ENCODE peak calls at places on chromosomes 7 and 10, in nine cellular contexts. L is naive thymus-derived CD4-positive, alpha-beta T cell; V is BJ; O is endodermal cell; Y is heart right ventricle; M is transverse colon; R is bronchial epithelial cell; D is AG10803; Q is right lobe of liver. S is an unnamed sample.

GRCh38 chr10:60818134-60818770 is 40.0 kb downstream of the CDK1 start:
- DNase-seq in L (no peak), V (peak; percentile 74), O (no peak), Y (no peak), M (no peak), R (no peak), D (peak; percentile 87), Q (no peak), S (no peak)

GRCh38 chr10:76543655-76544054 is 1094.0 kb downstream of the KCNMA1 start:
- DNase-seq in L (no peak), V (no peak), O (no peak), Y (no peak), M (no peak), R (peak; percentile 23), D (peak; percentile 25), Q (no peak), S (no peak)

GRCh38 chr10:110226926-110227641 is 19.7 kb downstream of the MXI1 start:
- DNase-seq in L (peak; percentile 76), V (no peak), O (peak; percentile 80), Y (peak; percentile 84), M (peak; percentile 75), R (peak; percentile 18), D (no peak), Q (peak; percentile 91), S (no peak)

GRCh38 chr10:65808687-65809333 is 1117.0 kb upstream of the LRRTM3 start:
- DNase-seq in L (no peak), V (no peak), O (no peak), Y (no peak), M (no peak), R (no peak), D (no peak), Q (no peak), S (no peak)

GRCh38 chr10:127150136-127150535 is 46.3 kb downstream of the INSYN2A start:
- DNase-seq in L (no peak), V (no peak), O (no peak), Y (no peak), M (no peak), R (peak; percentile 55), D (peak; percentile 45), Q (no peak), S (no peak)

GRCh38 chr7:67343114-67343513 is 346.5 kb downstream of the TYW1 start:
- DNase-seq in L (no peak), V (no peak), O (peak; percentile 26), Y (no peak), M (no peak), R (no peak), D (no peak), Q (peak; percentile 14), S (no peak)

GRCh38 chr10:79322616-79323566 is 24.4 kb upstream of the PPIF start:
- DNase-seq in L (peak; percentile 64), V (no peak), O (no peak), Y (peak; percentile 36), M (peak; percentile 71), R (peak; percentile 77), D (peak; percentile 91), Q (no peak), S (no peak)

GRCh38 chr7:1397491-1398327 is 61.6 kb downstream of the MICALL2 start:
- DNase-seq in L (no peak), V (no peak), O (no peak), Y (no peak), M (no peak), R (peak; percentile 11), D (peak; percentile 68), Q (no peak), S (no peak)

GRCh38 chr10:16945566-16945965 is 128.3 kb upstream of the RSU1 start:
- DNase-seq in L (no peak), V (no peak), O (no peak), Y (no peak), M (no peak), R (no peak), D (peak; percentile 84), Q (no peak), S (no peak)

GRCh38 chr7:102991540-102992214 is 78.9 kb downstream of the LRRC17 start:
- DNase-seq in L (no peak), V (peak; percentile 74), O (no peak), Y (no peak), M (peak; percentile 47), R (peak; percentile 96), D (peak; percentile 86), Q (no peak), S (no peak)

GRCh38 chr7:92695308-92696261 is 105.4 kb upstream of the FAM133B start:
- DNase-seq in L (no peak), V (peak; percentile 76), O (peak; percentile 84), Y (peak; percentile 27), M (peak; percentile 91), R (peak; percentile 38), D (peak; percentile 94), Q (peak; percentile 89), S (no peak)

GRCh38 chr10:92972066-92972870 is 88.3 kb upstream of the CYP26C1 start:
- DNase-seq in L (no peak), V (peak; percentile 77), O (no peak), Y (no peak), M (peak; percentile 10), R (peak; percentile 93), D (peak; percentile 80), Q (no peak), S (no peak)

GRCh38 chr7:139840776-139841175 is 11.7 kb downstream of the TBXAS1 start:
- DNase-seq in L (no peak), V (no peak), O (no peak), Y (no peak), M (no peak), R (no peak), D (no peak), Q (peak; percentile 36), S (no peak)

GRCh38 chr10:15222511-15222910 is 54.0 kb upstream of the NMT2 start:
- DNase-seq in L (no peak), V (no peak), O (no peak), Y (no peak), M (no peak), R (no peak), D (no peak), Q (no peak), S (no peak)

GRCh38 chr7:33076737-33077136 is 14.2 kb upstream of the NT5C3A start:
- DNase-seq in L (no peak), V (no peak), O (no peak), Y (no peak), M (no peak), R (no peak), D (no peak), Q (no peak), S (no peak)

GRCh38 chr10:85995791-85996190 is 370.8 kb downstream of the GRID1 start:
- DNase-seq in L (no peak), V (no peak), O (peak; percentile 61), Y (no peak), M (no peak), R (peak; percentile 73), D (peak; percentile 3), Q (no peak), S (no peak)

GRCh38 chr10:122338609-122339441 is 35.7 kb upstream of the PLEKHA1 start:
- DNase-seq in L (no peak), V (no peak), O (peak; percentile 45), Y (no peak), M (peak; percentile 61), R (peak; percentile 48), D (no peak), Q (no peak), S (no peak)

GRCh38 chr7:131945313-131945831 is 388.9 kb upstream of the PODXL start:
- DNase-seq in L (peak; percentile 59), V (no peak), O (peak; percentile 93), Y (peak; percentile 9), M (peak; percentile 42), R (no peak), D (peak; percentile 19), Q (peak; percentile 49), S (peak; percentile 87)

GRCh38 chr10:69068549-69068948 is 19.4 kb upstream of the SRGN start:
- DNase-seq in L (no peak), V (no peak), O (no peak), Y (no peak), M (no peak), R (no peak), D (peak; percentile 53), Q (no peak), S (no peak)

GRCh38 chr10:81569488-81569887 is 305.5 kb upstream of the NRG3 start:
- DNase-seq in L (no peak), V (no peak), O (peak; percentile 45), Y (no peak), M (no peak), R (no peak), D (no peak), Q (no peak), S (no peak)

GRCh38 chr10:114611617-114612016 is 46.5 kb downstream of the ABLIM1 start:
- DNase-seq in L (no peak), V (no peak), O (no peak), Y (no peak), M (no peak), R (no peak), D (no peak), Q (no peak), S (no peak)

GRCh38 chr7:114923403-114923713 is 1.5 kb downstream of the MDFIC start:
- DNase-seq in L (no peak), V (no peak), O (no peak), Y (no peak), M (no peak), R (peak; percentile 21), D (no peak), Q (no peak), S (no peak)
- H3K4me3 ChIP-seq in L (peak overlapping the region; percentile 80), V (peak overlapping the region; percentile 85), O (peak overlapping the region; percentile 88), Y (peak overlapping the region; percentile 86), M (peak overlapping the region; percentile 74), R (peak overlapping the region; percentile 90), D (peak overlapping the region; percentile 71), Q (peak overlapping the region; percentile 69), S (peak overlapping the region; percentile 58)

GRCh38 chr7:43642897-43643630 is 60.2 kb downstream of the STK17A start:
- DNase-seq in L (no peak), V (no peak), O (no peak), Y (no peak), M (no peak), R (no peak), D (no peak), Q (no peak), S (no peak)
- H3K4me3 ChIP-seq in L (no peak overlapping the region), V (no peak overlapping the region), O (no peak overlapping the region), Y (no peak overlapping the region), M (no peak overlapping the region), R (no peak overlapping the region), D (no peak overlapping the region), Q (no peak overlapping the region), S (no peak overlapping the region)

GRCh38 chr10:45373003-45373782 is 823 bp upstream of the ALOX5 start:
- DNase-seq in L (peak; percentile 37), V (no peak), O (no peak), Y (no peak), M (peak; percentile 46), R (no peak), D (no peak), Q (no peak), S (no peak)
- H3K4me3 ChIP-seq in L (peak overlapping the region; percentile 37), V (no peak overlapping the region), O (peak overlapping the region; percentile 79), Y (peak overlapping the region; percentile 48), M (peak overlapping the region; percentile 8), R (no peak overlapping the region), D (no peak overlapping the region), Q (peak overlapping the region; percentile 40), S (peak overlapping the region; percentile 38)

GRCh38 chr7:108581655-108582491 is 12.2 kb downstream of the DNAJB9 start:
- DNase-seq in L (no peak), V (peak; percentile 17), O (peak; percentile 56), Y (no peak), M (no peak), R (no peak), D (peak; percentile 37), Q (no peak), S (no peak)
- H3K4me3 ChIP-seq in L (no peak overlapping the region), V (no peak overlapping the region), O (no peak overlapping the region), Y (no peak overlapping the region), M (no peak overlapping the region), R (no peak overlapping the region), D (no peak overlapping the region), Q (no peak overlapping the region), S (no peak overlapping the region)

S was measured in vagina.